ENCODE peak calls at places on chromosomes 12 and 14, in nine cellular contexts. P is esophagus squamous epithelium, G is spleen, B is transverse colon, V is PC-9, C is body of pancreas, Q is ovary, H is GM23338, I is suprapubic skin. O is an unnamed sample.

GRCh38 chr14:90597961-90598360 is 201.1 kb downstream of the CALM1 start:
- DNase-seq in P (no peak), G (no peak), B (no peak), V (no peak), C (no peak), Q (no peak), H (no peak), I (no peak), O (no peak)

GRCh38 chr14:31933716-31934115 is 143.4 kb upstream of the ARHGAP5 start:
- DNase-seq in P (no peak), G (no peak), B (no peak), V (no peak), C (no peak), Q (no peak), H (peak; percentile 60), I (no peak), O (no peak)

GRCh38 chr12:93773122-93773871 is 96.1 kb downstream of the CRADD start:
- DNase-seq in P (no peak), G (no peak), B (no peak), V (no peak), C (no peak), Q (no peak), H (no peak), I (no peak), O (peak; percentile 87)

GRCh38 chr12:27123642-27124041 is 41.3 kb upstream of the C12orf71 start:
- DNase-seq in P (no peak), G (no peak), B (no peak), V (no peak), C (no peak), Q (no peak), H (peak; percentile 24), I (no peak), O (no peak)

GRCh38 chr12:121529184-121529583 is 51.6 kb downstream of the KDM2B start:
- DNase-seq in P (no peak), G (no peak), B (no peak), V (no peak), C (no peak), Q (no peak), H (no peak), I (no peak), O (no peak)

GRCh38 chr12:11513288-11513687 is 117.9 kb upstream of the PRB2 start:
- DNase-seq in P (no peak), G (no peak), B (no peak), V (no peak), C (no peak), Q (no peak), H (peak; percentile 63), I (no peak), O (peak; percentile 12)

GRCh38 chr14:75675265-75675960 is 14.4 kb downstream of the TTLL5 start:
- DNase-seq in P (no peak), G (no peak), B (no peak), V (no peak), C (no peak), Q (no peak), H (peak; percentile 44), I (no peak), O (no peak)

GRCh38 chr14:68734231-68734732 is 58.6 kb downstream of the ZFP36L1 start:
- DNase-seq in P (no peak), G (peak; percentile 85), B (no peak), V (no peak), C (no peak), Q (no peak), H (no peak), I (no peak), O (no peak)

GRCh38 chr12:12016284-12017100 is 54.2 kb upstream of the BCL2L14 start:
- DNase-seq in P (no peak), G (no peak), B (no peak), V (no peak), C (no peak), Q (no peak), H (no peak), I (no peak), O (no peak)

GRCh38 chr12:5073838-5074237 is 30.2 kb downstream of the KCNA5 start:
- DNase-seq in P (no peak), G (no peak), B (no peak), V (no peak), C (no peak), Q (no peak), H (peak; percentile 77), I (no peak), O (no peak)

GRCh38 chr12:53236443-53237111 is 4.6 kb upstream of the RARG start:
- DNase-seq in P (no peak), G (no peak), B (no peak), V (no peak), C (no peak), Q (no peak), H (no peak), I (no peak), O (no peak)

GRCh38 chr12:105882404-105882803 is 256.4 kb downstream of the NUAK1 start:
- DNase-seq in P (no peak), G (no peak), B (no peak), V (no peak), C (no peak), Q (no peak), H (peak; percentile 20), I (no peak), O (no peak)

GRCh38 chr14:93905623-93906022 is 21.5 kb upstream of the FAM181A start:
- DNase-seq in P (no peak), G (no peak), B (no peak), V (no peak), C (no peak), Q (no peak), H (no peak), I (no peak), O (no peak)

GRCh38 chr14:22316473-22316872 is 272.6 kb downstream of the DAD1 start:
- DNase-seq in P (no peak), G (no peak), B (no peak), V (no peak), C (no peak), Q (no peak), H (no peak), I (no peak), O (no peak)

GRCh38 chr14:22871962-22872832 is 657 bp downstream of the LRP10 start:
- DNase-seq in P (no peak), G (peak; percentile 90), B (peak; percentile 92), V (peak; percentile 79), C (peak; percentile 88), Q (peak; percentile 92), H (peak; percentile 97), I (peak; percentile 92), O (peak; percentile 82)

GRCh38 chr12:31408778-31409177 is 82.8 kb upstream of the SINHCAF start:
- DNase-seq in P (no peak), G (no peak), B (no peak), V (no peak), C (no peak), Q (no peak), H (no peak), I (no peak), O (no peak)

GRCh38 chr12:77229640-77230442 is 164.5 kb upstream of the E2F7 start:
- DNase-seq in P (no peak), G (no peak), B (no peak), V (no peak), C (no peak), Q (no peak), H (peak; percentile 47), I (no peak), O (peak; percentile 8)

GRCh38 chr12:23816394-23816851 is 133.0 kb downstream of the SOX5 start:
- DNase-seq in P (no peak), G (no peak), B (no peak), V (no peak), C (no peak), Q (no peak), H (peak; percentile 91), I (no peak), O (no peak)

GRCh38 chr12:99553461-99553860 is 94.1 kb upstream of the GARIN6 start:
- DNase-seq in P (no peak), G (no peak), B (no peak), V (no peak), C (no peak), Q (no peak), H (no peak), I (no peak), O (no peak)

DNA sequence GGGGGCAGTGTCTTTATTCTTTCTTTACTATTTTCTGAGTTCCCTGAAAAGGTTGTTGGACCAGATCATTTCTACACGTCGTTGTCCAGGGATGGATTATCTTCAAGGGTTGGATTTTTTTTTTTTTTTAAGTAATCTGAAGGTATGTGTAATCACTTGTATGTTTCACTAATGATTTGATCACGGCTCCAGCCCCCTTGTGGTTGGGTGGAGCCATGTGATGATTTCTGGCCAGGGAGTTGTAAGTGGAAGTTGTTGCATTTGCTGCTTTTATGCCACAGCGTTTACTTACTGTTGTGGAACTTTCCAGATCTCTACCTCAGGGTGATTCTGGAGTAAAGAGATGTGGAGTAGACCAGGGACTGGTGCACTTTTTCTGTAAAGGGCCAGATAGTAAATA is 390.3 kb downstream of the AACS start:
- DNase-seq in P (no peak), G (no peak), B (no peak), V (no peak), C (no peak), Q (no peak), H (no peak), I (no peak), O (no peak)
- TF ChIP-seq CTCF in P (no peak), G (no peak), B (no peak), V (no peak), C (no peak), Q (no peak), H (peak; percentile 61), I (no peak), O (no peak)

GRCh38 chr14:61257469-61258057 is 23.6 kb downstream of the TMEM30B start:
- DNase-seq in P (no peak), G (no peak), B (no peak), V (no peak), C (no peak), Q (no peak), H (no peak), I (no peak), O (no peak)
- H3K27ac ChIP-seq in P (no peak overlapping the region), G (no peak overlapping the region), B (no peak overlapping the region), V (no peak overlapping the region), C (no peak overlapping the region), Q (no peak overlapping the region), H (no peak overlapping the region), I (no peak overlapping the region), O (no peak overlapping the region)

DNA sequence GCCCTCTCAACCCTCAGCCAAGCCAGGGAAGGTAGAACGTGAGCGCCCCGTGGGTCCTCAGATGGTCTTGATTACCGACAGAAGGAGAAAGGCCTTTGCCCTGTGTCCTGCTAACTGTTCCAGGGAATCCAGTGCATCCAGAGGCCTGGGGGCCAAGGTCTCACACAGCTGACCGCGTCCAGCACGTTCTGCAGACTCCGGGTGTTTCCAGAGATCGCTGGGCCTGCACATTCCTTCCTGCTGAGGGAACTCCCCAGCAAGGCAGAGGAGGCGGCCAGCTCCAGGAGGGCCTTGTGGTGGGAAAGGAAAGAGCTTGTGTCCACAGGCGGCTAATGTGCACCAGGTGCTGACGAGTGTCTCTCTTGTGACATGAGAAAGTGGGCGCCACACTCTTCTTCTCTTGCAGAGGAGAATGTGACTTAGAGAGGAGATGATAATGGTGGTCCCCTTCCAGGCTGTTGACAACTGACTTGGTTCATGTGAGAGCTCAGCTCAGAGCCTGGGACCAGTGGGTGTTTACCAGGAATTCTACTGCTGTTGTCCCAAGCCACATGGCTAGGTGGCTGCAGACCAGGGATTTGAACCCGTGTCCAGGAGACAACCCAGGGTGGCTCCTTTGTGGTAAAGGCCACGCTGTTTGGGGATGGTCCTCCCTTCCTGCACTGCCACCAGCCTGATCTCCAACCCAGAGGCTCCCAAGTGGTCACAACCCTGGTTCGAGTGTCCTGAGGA is 46.8 kb upstream of the DLK1 start:
- DNase-seq in P (no peak), G (peak; percentile 84), B (no peak), V (no peak), C (no peak), Q (peak; percentile 93), H (no peak), I (no peak), O (peak; percentile 83)
- TF ChIP-seq CTCF in P (no peak), G (no peak), B (no peak), V (no peak), C (no peak), Q (no peak), H (no peak), I (no peak), O (peak; percentile 47)

GRCh38 chr12:115639667-115640012 is 637.9 kb downstream of the MED13L start:
- DNase-seq in P (no peak), G (no peak), B (no peak), V (no peak), C (no peak), Q (no peak), H (peak; percentile 39), I (no peak), O (no peak)
- H3K27ac ChIP-seq in P (no peak overlapping the region), G (no peak overlapping the region), B (no peak overlapping the region), V (no peak overlapping the region), C (no peak overlapping the region), Q (no peak overlapping the region), H (no peak overlapping the region), I (no peak overlapping the region), O (no peak overlapping the region)